ENCODE peak calls at places on chromosomes 12 and 14, in six cellular contexts. L is mucosa of descending colon; B is body of pancreas; C is CD8-positive, alpha-beta memory T cell; I is NT2/D1; W is tibial artery. K is an unnamed sample.

GRCh38 chr12:66500841-66501240 is 178.0 kb downstream of the GRIP1 start:
- DNase-seq in I (no peak), C (no peak), L (no peak), B (no peak), W (no peak), K (no peak)

GRCh38 chr14:60668431-60669112 is 19.3 kb upstream of the SIX1 start:
- DNase-seq in I (no peak), W (no peak), L (no peak), C (no peak), B (no peak), K (no peak)

GRCh38 chr12:22250762-22251161 is 83.7 kb downstream of the ST8SIA1 start:
- DNase-seq in I (no peak), W (no peak), B (no peak), C (no peak), L (no peak), K (no peak)

GRCh38 chr12:8953773-8954402 is 4.4 kb upstream of the M6PR start:
- DNase-seq in C (peak; percentile 32), W (no peak), B (no peak), I (no peak), L (peak; percentile 33), K (no peak)

GRCh38 chr14:22556990-22557623 is 31.9 kb downstream of the DAD1 start:
- DNase-seq in I (peak; percentile 48), C (peak; percentile 87), B (peak; percentile 78), W (peak; percentile 68), L (peak; percentile 93), K (peak; percentile 44)

GRCh38 chr14:74960702-74961101 is 5.3 kb upstream of the PGF start:
- DNase-seq in B (no peak), C (no peak), W (no peak), L (no peak), I (no peak), K (no peak)

GRCh38 chr14:105880616-105881015 is 354.2 kb downstream of the TMEM121 start:
- DNase-seq in I (no peak), L (no peak), C (no peak), W (peak; percentile 9), B (no peak), K (no peak)

GRCh38 chr12:90064759-90065158 is 356.1 kb upstream of the ATP2B1 start:
- DNase-seq in B (no peak), C (no peak), W (no peak), L (no peak), I (no peak), K (no peak)

GRCh38 chr12:106583578-106584103 is 837 bp downstream of the RFX4 start:
- DNase-seq in L (no peak), B (no peak), C (no peak), W (no peak), I (no peak), K (no peak)

GRCh38 chr12:118432812-118433540 is 56.6 kb downstream of the SUDS3 start:
- DNase-seq in I (no peak), B (no peak), C (no peak), L (no peak), W (no peak), K (no peak)

GRCh38 chr14:95521001-95521400 is 4.6 kb upstream of the SYNE3 start:
- DNase-seq in W (no peak), C (no peak), L (no peak), B (no peak), I (no peak), K (no peak)

GRCh38 chr14:95522116-95522515 is 5.7 kb upstream of the SYNE3 start:
- DNase-seq in I (no peak), B (no peak), W (no peak), L (no peak), C (no peak), K (no peak)

GRCh38 chr14:95520346-95520745 is 3.9 kb upstream of the SYNE3 start:
- DNase-seq in L (no peak), B (peak; percentile 55), I (no peak), C (no peak), W (peak; percentile 60), K (no peak)

GRCh38 chr14:95518045-95518751 is 1.7 kb upstream of the SYNE3 start:
- DNase-seq in C (no peak), B (no peak), W (no peak), L (peak; percentile 27), I (no peak), K (no peak)

DNA sequence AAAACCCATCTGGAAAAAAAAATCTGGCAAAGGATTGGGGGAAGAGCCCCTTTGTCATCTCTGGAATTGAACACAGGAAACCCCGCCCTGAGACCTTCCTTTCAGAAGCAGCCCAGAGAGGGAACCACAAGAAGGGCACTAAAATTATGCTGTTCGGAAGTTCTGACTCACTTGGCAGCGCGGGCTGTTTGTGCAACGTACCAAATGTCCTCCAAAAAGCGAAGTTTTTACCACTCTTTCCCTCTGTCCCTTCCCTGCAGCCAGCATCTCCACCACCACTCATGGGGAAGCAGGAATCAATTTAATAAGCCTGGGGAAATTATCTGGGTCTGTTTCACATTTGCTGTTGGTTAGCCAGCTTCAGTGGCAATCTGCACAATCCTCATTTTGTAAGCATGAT is 3.2 kb upstream of the SYNE3 start:
- DNase-seq in W (peak; percentile 91), I (no peak), C (peak; percentile 42), L (no peak), B (peak; percentile 69), K (peak; percentile 46)
- H3K4me1 ChIP-seq in W (peaks cover 58% of the 10 kb centered on the region), I (peaks cover 5% of the 10 kb centered on the region), C (peaks cover 89% of the 10 kb centered on the region), L (peaks cover 52% of the 10 kb centered on the region), B (peaks cover 42% of the 10 kb centered on the region), K (peaks cover 39% of the 10 kb centered on the region)

DNA sequence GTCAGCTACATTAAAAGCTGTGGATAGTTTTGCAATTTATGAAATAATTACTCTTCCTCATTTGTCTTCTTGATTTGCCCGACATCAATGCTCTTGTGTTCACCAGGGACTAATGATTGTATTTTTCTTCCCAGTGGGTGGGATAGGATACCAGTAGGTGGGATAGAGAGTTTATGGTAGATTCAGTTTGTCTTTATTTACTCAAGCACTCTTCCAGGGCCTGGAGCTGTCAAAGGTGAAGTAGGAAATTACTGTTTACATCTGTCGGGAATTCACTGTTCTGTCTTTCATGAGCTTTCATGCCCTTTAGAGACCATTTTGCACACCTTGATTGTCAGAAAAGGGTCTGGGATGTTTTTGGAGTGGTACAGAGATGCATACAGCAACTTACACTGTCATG is 36.7 kb downstream of the ETV6 start:
- DNase-seq in B (no peak), I (no peak), W (no peak), C (no peak), L (no peak), K (no peak)
- H3K4me1 ChIP-seq in B (peaks cover 38% of the 10 kb centered on the region), I (peaks cover 10% of the 10 kb centered on the region), W (peaks cover 42% of the 10 kb centered on the region), C (no peaks in the 10 kb centered on the region), L (peaks cover 22% of the 10 kb centered on the region), K (no peaks in the 10 kb centered on the region)

DNA sequence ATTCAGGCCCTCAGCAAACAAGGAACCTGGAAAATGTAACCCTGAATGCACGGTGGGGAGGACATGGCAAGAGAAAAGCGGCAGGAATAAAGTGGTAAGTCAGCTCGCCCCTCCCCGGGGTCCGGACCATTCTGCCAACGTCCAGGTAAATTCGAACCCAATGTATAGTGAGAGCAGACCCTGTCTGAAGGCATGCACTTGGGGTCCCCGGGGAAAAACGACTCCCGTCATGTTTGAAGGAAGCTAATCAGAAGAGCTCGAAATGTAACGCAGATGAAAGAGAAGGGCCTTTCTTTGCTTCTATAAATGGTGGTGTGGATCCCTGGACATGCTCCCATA is 193 bp downstream of the ACACB start:
- DNase-seq in B (no peak), W (no peak), C (no peak), I (no peak), L (no peak), K (no peak)
- H3K4me1 ChIP-seq in B (peaks cover 88% of the 10 kb centered on the region), W (no peaks in the 10 kb centered on the region), C (no peaks in the 10 kb centered on the region), I (peaks cover 5% of the 10 kb centered on the region), L (peaks cover 31% of the 10 kb centered on the region), K (no peaks in the 10 kb centered on the region)

GRCh38 chr14:65491274-65491673 is 78.7 kb downstream of the FUT8 start:
- DNase-seq in C (no peak), I (no peak), L (no peak), W (no peak), B (no peak), K (no peak)

GRCh38 chr14:65485516-65485915 is 73.0 kb downstream of the FUT8 start:
- DNase-seq in W (no peak), B (no peak), L (no peak), C (no peak), I (no peak), K (no peak)

GRCh38 chr14:65492277-65492676 is 79.7 kb downstream of the FUT8 start:
- DNase-seq in I (no peak), B (no peak), L (no peak), W (no peak), C (no peak), K (no peak)

GRCh38 chr14:65486856-65487255 is 74.3 kb downstream of the FUT8 start:
- DNase-seq in L (no peak), B (no peak), I (no peak), W (no peak), C (no peak), K (no peak)

GRCh38 chr14:65487783-65488578 is 75.5 kb downstream of the FUT8 start:
- DNase-seq in B (no peak), I (no peak), W (no peak), C (no peak), L (no peak), K (no peak)
- H3K4me1 ChIP-seq in B (peaks cover 5% of the 10 kb centered on the region), I (no peaks in the 10 kb centered on the region), W (no peaks in the 10 kb centered on the region), C (no peaks in the 10 kb centered on the region), L (no peaks in the 10 kb centered on the region), K (peaks cover 13% of the 10 kb centered on the region)

GRCh38 chr12:75660107-75660530 is 148.7 kb upstream of the KRR1 start:
- DNase-seq in I (no peak), W (no peak), L (no peak), C (no peak), B (no peak), K (no peak)
- H3K4me1 ChIP-seq in I (no peaks in the 10 kb centered on the region), W (peaks cover 3% of the 10 kb centered on the region), L (no peaks in the 10 kb centered on the region), C (no peaks in the 10 kb centered on the region), B (no peaks in the 10 kb centered on the region), K (peaks cover 28% of the 10 kb centered on the region)

GRCh38 chr12:54008260-54008552 is 579 bp upstream of the HOXC8 start:
- DNase-seq in I (no peak), L (no peak), C (no peak), W (no peak), B (no peak), K (no peak)

GRCh38 chr12:54005853-54006699 is 2.7 kb upstream of the HOXC8 start:
- DNase-seq in L (peak; percentile 89), I (peak; percentile 69), W (peak; percentile 91), C (peak; percentile 83), B (peak; percentile 86), K (peak; percentile 55)

GRCh38 chr12:54007538-54008259 is 1.1 kb upstream of the HOXC8 start:
- DNase-seq in C (no peak), L (no peak), I (no peak), W (no peak), B (no peak), K (no peak)

GRCh38 chr12:54005531-54005852 is 3.3 kb upstream of the HOXC8 start:
- DNase-seq in W (no peak), B (no peak), L (no peak), C (no peak), I (no peak), K (no peak)

DNA sequence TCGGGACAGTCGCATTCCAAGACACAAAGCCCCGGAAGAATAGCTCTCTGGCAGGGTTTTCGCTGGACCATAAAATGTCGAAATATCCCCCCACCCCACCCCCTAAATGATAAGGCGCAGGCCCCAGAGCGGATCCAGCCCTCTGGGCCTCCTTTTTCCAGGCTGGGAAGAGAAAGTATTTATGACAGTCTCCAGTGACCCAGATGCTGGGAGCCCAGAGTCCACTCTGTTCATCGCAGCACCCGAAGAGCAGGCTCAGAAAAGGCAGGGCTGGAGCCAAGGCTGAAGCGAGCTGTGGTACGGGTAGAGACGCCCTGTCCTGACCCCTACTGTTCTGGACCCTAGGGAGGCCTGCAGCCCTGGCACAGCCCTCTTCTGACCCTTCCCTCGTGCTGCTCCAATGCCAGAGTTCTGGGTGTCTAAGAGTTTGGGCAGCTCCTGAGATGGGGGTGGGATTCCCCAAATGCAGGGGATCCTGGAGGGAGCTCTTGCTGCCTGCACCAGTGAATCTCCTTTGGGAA is 2.0 kb upstream of the HOXC8 start:
- DNase-seq in I (no peak), C (no peak), W (no peak), B (no peak), L (no peak), K (no peak)
- H3K4me1 ChIP-seq in I (peaks cover 5% of the 10 kb centered on the region), C (peaks cover 24% of the 10 kb centered on the region), W (peaks cover 55% of the 10 kb centered on the region), B (peaks cover 17% of the 10 kb centered on the region), L (peaks cover 9% of the 10 kb centered on the region), K (no peaks in the 10 kb centered on the region)